ENCODE peak calls at places on chromosomes 12 and 14, in eight cellular contexts. Z is ovary, A is sigmoid colon, Y is tibial nerve, H is A549, F is suprapubic skin, U is HepG2, W is transverse colon. C is an unnamed sample.

GRCh38 chr14:53663709-53664108 is 292.9 kb downstream of the BMP4 start:
- DNase-seq in Z (no peak), A (peak), Y (no peak), H (peak), F (no peak), U (peak), W (peak), C (no peak)

GRCh38 chr14:86055512-86055911 is 525.6 kb downstream of the FLRT2 start:
- DNase-seq in Z (no peak), A (no peak), Y (no peak), H (peak), F (no peak), U (no peak), W (no peak), C (no peak)

GRCh38 chr12:125983784-125984510 is 918.7 kb downstream of the AACS start:
- DNase-seq in Z (no peak), A (no peak), Y (no peak), H (no peak), F (no peak), U (no peak), W (no peak), C (no peak)

GRCh38 chr14:37118673-37119366 is 53.6 kb downstream of the SLC25A21 start:
- DNase-seq in Z (no peak), A (no peak), Y (no peak), H (no peak), F (no peak), U (no peak), W (no peak), C (no peak)

GRCh38 chr14:101992708-101993107 is 28.3 kb downstream of the DYNC1H1 start:
- DNase-seq in Z (no peak), A (no peak), Y (no peak), H (no peak), F (no peak), U (no peak), W (peak), C (no peak)

GRCh38 chr12:3753549-3754284 is 808 bp upstream of the CRACR2A start:
- DNase-seq in Z (peak), A (peak), Y (no peak), H (no peak), F (no peak), U (no peak), W (no peak), C (no peak)

GRCh38 chr14:93318927-93319326 is 13.9 kb downstream of the BTBD7 start:
- DNase-seq in Z (no peak), A (no peak), Y (no peak), H (no peak), F (no peak), U (no peak), W (no peak), C (no peak)

GRCh38 chr14:78946949-78947348 is 776.8 kb downstream of the NRXN3 start:
- DNase-seq in Z (no peak), A (no peak), Y (no peak), H (no peak), F (no peak), U (no peak), W (no peak), C (no peak)

GRCh38 chr12:132333273-132333672 is 3.9 kb upstream of the GALNT9 start:
- DNase-seq in Z (no peak), A (no peak), Y (no peak), H (no peak), F (no peak), U (no peak), W (no peak), C (no peak)

GRCh38 chr14:105365681-105366080 is 32.7 kb upstream of the TEX22 start:
- DNase-seq in Z (no peak), A (no peak), Y (no peak), H (no peak), F (no peak), U (no peak), W (no peak), C (no peak)

GRCh38 chr14:91374897-91375747 is 42.5 kb downstream of the CCDC88C start:
- DNase-seq in Z (no peak), A (no peak), Y (no peak), H (no peak), F (no peak), U (no peak), W (no peak), C (peak)

GRCh38 chr12:109927622-109928021 is 27.5 kb downstream of the TCHP start:
- DNase-seq in Z (no peak), A (no peak), Y (no peak), H (peak), F (peak), U (peak), W (peak), C (peak)
- TF ChIP-seq EP300 in Z (no peak), A (no peak), Y (no peak), H (no peak), F (no peak), U (no peak), W (no peak), C (no peak)

GRCh38 chr12:95721320-95721719 is 69.2 kb downstream of the NTN4 start:
- DNase-seq in Z (no peak), A (no peak), Y (no peak), H (peak), F (no peak), U (no peak), W (no peak), C (no peak)
- TF ChIP-seq EP300 in Z (no peak), A (no peak), Y (no peak), H (no peak), F (no peak), U (no peak), W (no peak), C (no peak)

GRCh38 chr14:67285876-67286452 is 44.7 kb downstream of the PALS1 start:
- DNase-seq in Z (no peak), A (no peak), Y (no peak), H (peak), F (no peak), U (peak), W (no peak), C (no peak)
- TF ChIP-seq EP300 in Z (no peak), A (no peak), Y (no peak), H (no peak), F (no peak), U (no peak), W (no peak), C (no peak)

GRCh38 chr14:72457641-72458040 is 436.3 kb downstream of the DPF3 start:
- DNase-seq in Z (no peak), A (no peak), Y (no peak), H (peak), F (no peak), U (no peak), W (no peak), C (no peak)

GRCh38 chr14:72466325-72466724 is 427.6 kb downstream of the DPF3 start:
- DNase-seq in Z (no peak), A (no peak), Y (no peak), H (no peak), F (no peak), U (no peak), W (no peak), C (no peak)

GRCh38 chr14:72463291-72463866 is 430.5 kb downstream of the DPF3 start:
- DNase-seq in Z (no peak), A (no peak), Y (no peak), H (peak), F (no peak), U (no peak), W (no peak), C (no peak)

DNA sequence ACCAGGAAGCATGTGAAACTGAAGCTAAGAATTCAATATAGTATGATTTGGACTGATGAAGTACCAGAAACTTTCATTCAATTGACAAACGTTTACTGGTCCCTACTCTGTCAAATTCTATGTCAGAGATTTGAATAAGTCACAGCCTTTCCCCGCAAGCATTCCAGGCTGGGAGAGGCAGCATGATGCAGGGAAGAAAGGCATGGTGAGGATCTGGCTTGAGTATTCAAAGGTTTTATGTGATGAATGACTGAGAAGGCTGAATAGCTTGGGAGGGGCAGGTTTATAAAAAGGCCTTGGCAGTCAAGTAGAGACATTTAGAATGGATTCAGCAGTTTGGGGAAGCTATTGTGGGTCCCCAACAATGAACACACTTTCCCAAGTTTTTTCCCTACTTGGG is 431.9 kb downstream of the DPF3 start:
- DNase-seq in Z (no peak), A (no peak), Y (no peak), H (no peak), F (no peak), U (no peak), W (no peak), C (no peak)
- TF ChIP-seq EP300 in Z (no peak), A (no peak), Y (no peak), H (no peak), F (no peak), U (no peak), W (no peak), C (no peak)

DNA sequence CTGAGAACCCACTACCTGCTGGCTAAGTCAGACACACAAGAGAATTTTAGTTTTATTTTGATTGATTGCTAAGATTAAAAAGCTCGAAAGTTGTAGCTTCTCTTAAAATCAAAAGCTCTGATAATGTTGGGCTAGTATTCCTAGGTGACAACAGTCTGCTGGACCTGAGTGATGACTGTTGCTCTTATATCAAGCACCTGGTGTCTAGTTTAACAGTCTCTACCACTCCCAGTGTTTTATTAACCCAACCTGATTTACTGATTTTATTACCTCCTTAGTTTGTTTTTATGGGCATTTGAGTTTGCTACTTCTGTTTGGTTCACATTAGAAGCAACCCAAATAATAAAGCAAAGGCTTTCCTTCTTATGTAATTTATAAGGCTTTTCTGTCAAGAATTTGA is 41.8 kb downstream of the ATP6V1D start:
- DNase-seq in Z (no peak), A (no peak), Y (no peak), H (no peak), F (no peak), U (no peak), W (no peak), C (no peak)
- TF ChIP-seq EP300 in Z (no peak), A (no peak), Y (no peak), H (no peak), F (no peak), U (no peak), W (no peak), C (no peak)

DNA sequence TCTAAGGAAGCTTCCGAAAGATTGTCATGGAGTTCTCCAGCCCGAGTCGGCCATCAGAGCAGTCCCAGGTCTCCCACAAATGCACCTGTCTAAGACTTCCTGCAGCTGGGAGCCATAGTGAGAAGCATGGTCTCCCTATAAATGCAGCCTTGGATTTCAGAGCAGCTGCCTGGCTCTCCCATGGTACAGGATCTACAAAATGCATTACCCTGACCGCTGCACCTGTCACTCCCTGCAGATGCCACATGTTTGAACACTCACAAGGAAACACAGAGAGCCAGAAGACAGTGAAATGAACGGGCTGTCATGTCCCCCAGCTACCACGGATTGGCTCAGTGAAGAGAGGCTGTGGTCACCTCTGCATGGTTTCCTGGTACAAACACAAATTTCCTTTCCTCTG is 702.7 kb downstream of the MED13L start:
- DNase-seq in Z (no peak), A (no peak), Y (no peak), H (no peak), F (no peak), U (no peak), W (no peak), C (no peak)
- TF ChIP-seq EP300 in Z (no peak), A (no peak), Y (no peak), H (no peak), F (no peak), U (no peak), W (no peak), C (no peak)

DNA sequence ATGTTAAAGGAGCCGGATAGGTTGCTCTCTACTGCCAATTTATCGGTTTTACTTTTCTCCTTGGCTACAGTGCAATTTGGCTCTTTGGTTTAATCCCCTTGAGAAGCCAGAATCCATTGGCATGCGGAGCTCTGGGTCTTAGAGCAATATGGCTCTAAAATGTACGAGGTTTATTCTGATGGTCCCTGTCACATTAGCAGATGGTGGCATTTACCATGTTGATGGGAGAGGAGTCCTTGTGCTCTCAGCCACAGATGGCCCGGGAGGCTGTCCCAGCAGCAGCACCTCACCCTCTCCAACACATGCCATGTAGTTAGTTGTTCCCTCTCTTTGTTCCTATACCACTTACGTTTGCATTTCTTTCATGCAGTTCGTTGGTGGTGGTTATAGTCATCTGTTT is 179.7 kb downstream of the RGS6 start:
- DNase-seq in Z (no peak), A (no peak), Y (no peak), H (no peak), F (no peak), U (no peak), W (no peak), C (no peak)
- TF ChIP-seq EP300 in Z (no peak), A (no peak), Y (no peak), H (no peak), F (no peak), U (no peak), W (no peak), C (no peak)

DNA sequence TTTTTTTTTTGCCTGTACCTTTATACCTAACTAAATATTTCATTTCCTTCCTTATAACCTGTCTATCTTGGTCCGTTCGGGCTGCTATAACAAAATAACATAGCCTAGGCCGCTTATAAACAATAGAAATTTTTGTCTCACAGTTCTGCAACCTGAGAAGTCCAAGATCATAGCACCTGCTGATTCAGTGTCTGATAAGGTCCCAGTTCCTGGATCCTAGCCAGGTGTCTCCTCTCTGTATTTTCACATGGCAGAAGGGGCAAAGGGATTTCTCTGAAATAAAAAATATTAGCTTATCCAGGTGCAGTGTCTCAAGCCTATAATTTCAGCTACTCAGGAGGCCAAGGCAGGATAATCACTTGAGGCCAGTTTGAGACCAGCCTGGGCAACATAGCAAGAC is 1046.6 kb upstream of the USP15 start:
- DNase-seq in Z (no peak), A (no peak), Y (no peak), H (no peak), F (no peak), U (no peak), W (no peak), C (no peak)
- TF ChIP-seq EP300 in Z (no peak), A (no peak), Y (no peak), H (no peak), F (no peak), U (no peak), W (no peak), C (no peak)